ENCODE peak calls at places on chromosomes 2 and 18, in ten cellular contexts. J is left lobe of liver; T is activated naive CD4-positive, alpha-beta T cell; E is RWPE1; M is T-helper 22 cell; Y is NCI-H1417; U is GM13977; W is progenitor cell of endocrine pancreas; O is foreskin melanocyte; N is fibroblast of gingiva. Q is an unnamed sample.

GRCh38 chr2:96427169-96427568 is 78.0 kb downstream of the NEURL3 start:
- DNase-seq in J (no peak), T (no peak), E (no peak), M (no peak), Y (no peak), U (no peak), W (no peak), O (no peak), N (no peak), Q (no peak)

GRCh38 chr18:53771664-53772063 is 452.8 kb downstream of the MBD2 start:
- DNase-seq in J (no peak), T (no peak), E (no peak), M (no peak), Y (peak), U (no peak), W (no peak), O (no peak), N (no peak), Q (no peak)

GRCh38 chr2:237692601-237693079 is 65.3 kb downstream of the LRRFIP1 start:
- DNase-seq in J (peak), T (no peak), E (no peak), M (no peak), Y (no peak), U (no peak), W (no peak), O (no peak), N (no peak), Q (no peak)

GRCh38 chr2:190093793-190094192 is 31.3 kb upstream of the MSTN start:
- DNase-seq in J (no peak), T (no peak), E (no peak), M (no peak), Y (no peak), U (no peak), W (no peak), O (no peak), N (peak), Q (no peak)

GRCh38 chr2:45595724-45596435 is 15.2 kb downstream of the SRBD1 start:
- DNase-seq in J (no peak), T (no peak), E (peak), M (no peak), Y (no peak), U (no peak), W (no peak), O (no peak), N (peak), Q (no peak)

GRCh38 chr2:233058717-233059546 is 1.2 kb upstream of the INPP5D start:
- DNase-seq in J (peak), T (no peak), E (no peak), M (no peak), Y (no peak), U (no peak), W (no peak), O (no peak), N (no peak), Q (no peak)

GRCh38 chr2:231554748-231555545 is 24.7 kb upstream of the NMUR1 start:
- DNase-seq in J (no peak), T (no peak), E (no peak), M (no peak), Y (no peak), U (no peak), W (no peak), O (peak), N (peak), Q (no peak)

GRCh38 chr2:151030663-151031230 is 230.9 kb downstream of the RBM43 start:
- DNase-seq in J (no peak), T (no peak), E (no peak), M (no peak), Y (no peak), U (no peak), W (no peak), O (no peak), N (no peak), Q (no peak)

GRCh38 chr2:42493885-42494433 is at the start of gene KCNG3:
- DNase-seq in J (peak), T (peak), E (peak), M (peak), Y (peak), U (peak), W (peak), O (peak), N (no peak), Q (peak)

GRCh38 chr2:163191372-163191771 is 352.8 kb upstream of the KCNH7 start:
- DNase-seq in J (no peak), T (no peak), E (peak), M (no peak), Y (peak), U (peak), W (no peak), O (peak), N (peak), Q (peak)

GRCh38 chr2:121237980-121238665 is 46.9 kb downstream of the TFCP2L1 start:
- DNase-seq in J (no peak), T (no peak), E (no peak), M (no peak), Y (no peak), U (no peak), W (no peak), O (no peak), N (no peak), Q (no peak)

GRCh38 chr2:108304975-108305374 is 16.3 kb downstream of the SULT1C2 start:
- DNase-seq in J (no peak), T (no peak), E (no peak), M (no peak), Y (no peak), U (peak), W (no peak), O (no peak), N (no peak), Q (no peak)

GRCh38 chr2:102187191-102188150 is 648 bp downstream of the IL1RL2 start:
- DNase-seq in J (peak), T (no peak), E (peak), M (no peak), Y (no peak), U (peak), W (no peak), O (peak), N (no peak), Q (peak)

GRCh38 chr2:182941939-182942338 is 75.5 kb upstream of the FRZB start:
- DNase-seq in J (no peak), T (no peak), E (no peak), M (no peak), Y (no peak), U (no peak), W (no peak), O (no peak), N (peak), Q (no peak)

GRCh38 chr2:126913881-126914495 is 15.3 kb downstream of the TEX51 start:
- DNase-seq in J (no peak), T (no peak), E (no peak), M (no peak), Y (no peak), U (no peak), W (no peak), O (no peak), N (no peak), Q (peak)

GRCh38 chr2:39523308-39524044 is 86.4 kb upstream of the MAP4K3 start:
- DNase-seq in J (no peak), T (no peak), E (peak), M (no peak), Y (no peak), U (no peak), W (no peak), O (no peak), N (peak), Q (no peak)

GRCh38 chr2:161971532-161971931 is 102.5 kb downstream of the DPP4 start:
- DNase-seq in J (no peak), T (no peak), E (no peak), M (no peak), Y (no peak), U (no peak), W (no peak), O (no peak), N (no peak), Q (no peak)

GRCh38 chr2:160351978-160352377 is 141.6 kb downstream of the RBMS1 start:
- DNase-seq in J (no peak), T (no peak), E (peak), M (no peak), Y (no peak), U (no peak), W (no peak), O (no peak), N (peak), Q (no peak)

GRCh38 chr2:69773201-69773600 is 31.3 kb downstream of the ANXA4 start:
- DNase-seq in J (no peak), T (no peak), E (peak), M (no peak), Y (no peak), U (no peak), W (no peak), O (no peak), N (peak), Q (no peak)

Q was measured in endothelial cell.